ENCODE peak calls at places on chromosomes 12 and 14, in four cellular contexts. P is HepG2, H is HEK293T, R is K562. X is an unnamed sample.

GRCh38 chr12:119868992-119869391 is 8.1 kb downstream of the CIT start:
- DNase-seq in H (no peak), R (no peak), P (no peak), X (no peak)

GRCh38 chr12:1915082-1915968 is 3.1 kb downstream of the CACNA2D4 start:
- DNase-seq in H (peak), P (no peak), R (peak), X (no peak)

GRCh38 chr12:34214011-34214410 is 191.7 kb downstream of the ALG10 start:
- DNase-seq in R (no peak), P (no peak), H (no peak), X (no peak)

GRCh38 chr14:65255029-65255545 is 152.8 kb upstream of the MAX start:
- DNase-seq in P (peak), R (no peak), H (no peak), X (no peak)

GRCh38 chr12:52521175-52521574 is 981 bp upstream of the KRT5 start:
- DNase-seq in H (no peak), R (no peak), P (no peak), X (no peak)

GRCh38 chr12:92039048-92039447 is 106.6 kb downstream of the BTG1 start:
- DNase-seq in H (no peak), P (no peak), R (no peak), X (no peak)

GRCh38 chr14:93333631-93334095 is 827 bp upstream of the BTBD7 start:
- DNase-seq in H (no peak), R (no peak), P (no peak), X (no peak)

GRCh38 chr12:46187023-46187422 is 81.8 kb downstream of the SLC38A1 start:
- DNase-seq in P (no peak), H (no peak), R (no peak), X (no peak)

DNA sequence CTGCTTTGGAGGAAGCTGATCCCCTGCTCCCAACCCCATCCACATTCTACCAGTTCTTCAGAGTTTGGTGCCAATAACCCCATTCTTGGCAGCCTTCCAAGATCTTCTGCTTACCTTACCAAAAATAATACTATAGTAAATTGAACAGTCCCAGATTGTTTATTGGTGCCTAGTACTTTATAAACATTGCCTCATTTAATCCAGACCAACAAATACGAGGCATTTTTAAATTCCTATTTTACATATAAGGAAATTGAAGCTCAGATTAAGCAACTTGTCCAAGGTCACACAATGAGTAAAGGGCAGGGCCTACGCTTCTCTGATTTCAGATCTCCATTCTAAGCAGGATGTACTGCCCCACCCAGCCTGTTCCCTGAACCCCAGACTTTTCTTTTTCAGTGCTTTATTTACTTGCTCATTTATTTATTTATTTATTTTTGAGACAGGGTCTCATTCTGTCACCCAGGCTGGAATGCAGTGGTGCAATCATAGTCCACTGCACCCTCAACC is 33.0 kb upstream of the FAM222A start:
- DNase-seq in H (no peak), R (no peak), P (peak), X (no peak)
- TF ChIP-seq FOXM1 in H (no peak), R (no peak), P (no peak), X (no peak)

GRCh38 chr12:132404956-132405741 is 75.8 kb upstream of the GALNT9 start:
- DNase-seq in P (no peak), R (no peak), H (no peak), X (no peak)
- TF ChIP-seq TARDBP in P (no peak), R (no peak), H (no peak), X (no peak)

DNA sequence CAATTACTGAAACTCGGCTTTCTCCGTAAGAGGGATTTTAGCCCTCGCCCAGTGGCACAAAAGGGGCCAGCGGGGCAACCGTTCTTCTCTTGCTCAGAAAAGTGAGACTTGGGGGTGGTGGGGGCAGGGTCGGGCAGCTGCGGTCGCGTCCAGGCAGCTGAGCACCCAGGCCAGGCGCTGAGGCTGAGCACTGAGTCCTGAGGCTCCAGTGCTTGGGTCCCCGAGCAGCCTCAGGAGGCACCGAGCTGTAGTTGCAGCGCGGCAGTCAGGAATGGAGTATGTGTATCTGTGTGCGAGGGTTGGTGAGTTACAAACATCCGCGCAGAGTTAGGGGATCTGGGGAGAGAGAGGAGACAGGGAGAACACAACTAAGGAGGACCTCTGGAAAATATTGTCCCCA is 4.1 kb upstream of the HOXC6 start:
- DNase-seq in R (no peak), P (no peak), H (no peak), X (no peak)
- TF ChIP-seq FOXK2 in R (no peak), P (no peak), H (no peak), X (no peak)

GRCh38 chr12:118377005-118377890 is 893 bp downstream of the SUDS3 start:
- DNase-seq in P (no peak), R (peak), H (no peak), X (no peak)
- TF ChIP-seq FOXM1 in P (no peak), R (no peak), H (no peak), X (no peak)

GRCh38 chr14:90040411-90040810 is 21.4 kb upstream of the KCNK13 start:
- DNase-seq in H (no peak), P (no peak), R (no peak), X (no peak)

GRCh38 chr14:90034156-90034555 is 27.6 kb upstream of the KCNK13 start:
- DNase-seq in R (no peak), P (no peak), H (no peak), X (peak)

GRCh38 chr14:90039253-90040010 is 22.4 kb upstream of the KCNK13 start:
- DNase-seq in P (no peak), H (no peak), R (no peak), X (no peak)

GRCh38 chr14:90034835-90035525 is 26.8 kb upstream of the KCNK13 start:
- DNase-seq in R (no peak), P (no peak), H (no peak), X (peak)
- TF ChIP-seq TARDBP in R (no peak), P (no peak), H (no peak), X (no peak)

DNA sequence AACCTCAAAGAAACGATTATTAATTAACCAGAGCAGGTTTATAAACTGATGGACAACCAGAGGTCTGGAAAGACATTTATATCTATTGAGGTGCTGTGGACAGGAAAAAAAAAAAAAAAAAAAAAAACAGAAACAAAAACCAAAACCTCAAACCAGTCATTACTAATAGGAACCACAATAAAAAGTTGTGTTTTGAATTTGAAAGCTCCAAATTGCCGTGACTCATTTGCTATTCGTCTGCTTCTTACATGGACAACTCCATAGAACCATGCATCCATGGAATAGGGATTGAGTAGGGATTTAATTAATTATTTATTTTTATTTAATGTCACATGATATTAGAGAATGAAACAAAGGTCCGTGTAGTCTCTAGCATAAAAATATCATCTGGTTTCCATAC is 134.1 kb upstream of the SSTR1 start:
- DNase-seq in P (no peak), H (no peak), R (no peak), X (no peak)
- TF ChIP-seq FOXK2 in P (no peak), H (no peak), R (no peak), X (no peak)

GRCh38 chr12:63318933-63319332 is 167.9 kb upstream of the AVPR1A start:
- DNase-seq in P (no peak), R (no peak), H (no peak), X (no peak)

GRCh38 chr12:63319386-63319785 is 168.4 kb upstream of the AVPR1A start:
- DNase-seq in R (no peak), P (no peak), H (no peak), X (no peak)

GRCh38 chr12:63318313-63318712 is 167.3 kb upstream of the AVPR1A start:
- DNase-seq in H (no peak), R (no peak), P (no peak), X (no peak)

GRCh38 chr12:63321373-63321772 is 170.4 kb upstream of the AVPR1A start:
- DNase-seq in P (no peak), H (no peak), R (no peak), X (no peak)

GRCh38 chr12:63319936-63320633 is 169.1 kb upstream of the AVPR1A start:
- DNase-seq in R (no peak), H (no peak), P (no peak), X (no peak)
- TF ChIP-seq FOXM1 in R (no peak), H (no peak), P (no peak), X (no peak)

X was measured in GM12878.